ENCODE peak calls at places on chromosomes 5 and 9, in five cellular contexts. One of them, this sample, is unnamed.

GRCh38 chr5:68953885-68954617 is 139.8 kb upstream of the SLC30A5 start:
- DNase-seq in LNCaP clone FGC: no peak
- DNase-seq in breast epithelium: no peak
- DNase-seq in hippocampal formation: no peak
- DNase-seq in psoas muscle: no peak
- DNase-seq in this sample: no peak

GRCh38 chr5:57117601-57118000 is 56.3 kb upstream of the GPBP1 start:
- DNase-seq in LNCaP clone FGC: no peak
- DNase-seq in breast epithelium: no peak
- DNase-seq in hippocampal formation: no peak
- DNase-seq in psoas muscle: no peak
- DNase-seq in this sample: no peak

GRCh38 chr5:149381986-149382338 is 2.9 kb upstream of the IL17B start:
- DNase-seq in LNCaP clone FGC: peak
- DNase-seq in breast epithelium: peak
- DNase-seq in hippocampal formation: peak
- DNase-seq in psoas muscle: peak
- DNase-seq in this sample: peak

GRCh38 chr5:84197542-84197941 is 187.1 kb downstream of the EDIL3 start:
- DNase-seq in LNCaP clone FGC: no peak
- DNase-seq in breast epithelium: no peak
- DNase-seq in hippocampal formation: no peak
- DNase-seq in psoas muscle: no peak
- DNase-seq in this sample: no peak

GRCh38 chr5:171845857-171846785 is 60.5 kb downstream of the SMIM23 start:
- DNase-seq in LNCaP clone FGC: no peak
- DNase-seq in breast epithelium: no peak
- DNase-seq in hippocampal formation: no peak
- DNase-seq in psoas muscle: peak
- DNase-seq in this sample: peak

GRCh38 chr5:588406-588995 is 23.6 kb upstream of the CEP72 start:
- DNase-seq in LNCaP clone FGC: no peak
- DNase-seq in breast epithelium: no peak
- DNase-seq in hippocampal formation: no peak
- DNase-seq in psoas muscle: no peak
- DNase-seq in this sample: no peak

GRCh38 chr9:22103650-22104575 is 94.8 kb upstream of the CDKN2B start:
- DNase-seq in LNCaP clone FGC: peak
- DNase-seq in breast epithelium: no peak
- DNase-seq in hippocampal formation: no peak
- DNase-seq in psoas muscle: no peak
- DNase-seq in this sample: no peak

GRCh38 chr9:137244486-137245449 is 3.7 kb downstream of the TUBB4B start:
- DNase-seq in LNCaP clone FGC: no peak
- DNase-seq in breast epithelium: no peak
- DNase-seq in hippocampal formation: no peak
- DNase-seq in psoas muscle: no peak
- DNase-seq in this sample: no peak

GRCh38 chr9:68975644-68976043 is 38.3 kb downstream of the PRKACG start:
- DNase-seq in LNCaP clone FGC: peak
- DNase-seq in breast epithelium: no peak
- DNase-seq in hippocampal formation: no peak
- DNase-seq in psoas muscle: no peak
- DNase-seq in this sample: no peak

GRCh38 chr9:5514608-5515260 is 4.4 kb downstream of the PDCD1LG2 start:
- DNase-seq in LNCaP clone FGC: no peak
- DNase-seq in breast epithelium: no peak
- DNase-seq in hippocampal formation: no peak
- DNase-seq in psoas muscle: no peak
- DNase-seq in this sample: no peak

GRCh38 chr5:57817001-57817453 is 334.4 kb upstream of the ACTBL2 start:
- DNase-seq in LNCaP clone FGC: no peak
- DNase-seq in breast epithelium: no peak
- DNase-seq in hippocampal formation: no peak
- DNase-seq in psoas muscle: no peak
- DNase-seq in this sample: no peak

GRCh38 chr5:122183098-122183794 is 53.9 kb downstream of the ZNF474 start:
- DNase-seq in LNCaP clone FGC: no peak
- DNase-seq in breast epithelium: no peak
- DNase-seq in hippocampal formation: peak
- DNase-seq in psoas muscle: peak
- DNase-seq in this sample: no peak

GRCh38 chr5:58148366-58148765 is 311.5 kb downstream of the PLK2 start:
- DNase-seq in LNCaP clone FGC: no peak
- DNase-seq in breast epithelium: no peak
- DNase-seq in hippocampal formation: no peak
- DNase-seq in psoas muscle: no peak
- DNase-seq in this sample: no peak

GRCh38 chr9:71504636-71505035 is 263.7 kb downstream of the CEMIP2 start:
- DNase-seq in LNCaP clone FGC: no peak
- DNase-seq in breast epithelium: no peak
- DNase-seq in hippocampal formation: no peak
- DNase-seq in psoas muscle: no peak
- DNase-seq in this sample: no peak

GRCh38 chr9:114836769-114837168 is 30.9 kb upstream of the TNFSF15 start:
- DNase-seq in LNCaP clone FGC: no peak
- DNase-seq in breast epithelium: no peak
- DNase-seq in hippocampal formation: no peak
- DNase-seq in psoas muscle: no peak
- DNase-seq in this sample: no peak

GRCh38 chr5:174356536-174356935 is 311.0 kb downstream of the NSG2 start:
- DNase-seq in LNCaP clone FGC: no peak
- DNase-seq in breast epithelium: no peak
- DNase-seq in hippocampal formation: no peak
- DNase-seq in psoas muscle: no peak
- DNase-seq in this sample: no peak

GRCh38 chr9:4430492-4431261 is 59.6 kb upstream of the SLC1A1 start:
- DNase-seq in LNCaP clone FGC: no peak
- DNase-seq in breast epithelium: no peak
- DNase-seq in hippocampal formation: no peak
- DNase-seq in psoas muscle: no peak
- DNase-seq in this sample: no peak

GRCh38 chr9:123339666-123340414 is 16.2 kb upstream of the CRB2 start:
- DNase-seq in LNCaP clone FGC: no peak
- DNase-seq in breast epithelium: no peak
- DNase-seq in hippocampal formation: no peak
- DNase-seq in psoas muscle: no peak
- DNase-seq in this sample: no peak

GRCh38 chr5:95304706-95305105 is 19.8 kb upstream of the MCTP1 start:
- DNase-seq in LNCaP clone FGC: peak
- DNase-seq in breast epithelium: no peak
- DNase-seq in hippocampal formation: no peak
- DNase-seq in psoas muscle: no peak
- DNase-seq in this sample: peak

GRCh38 chr5:154077692-154078091 is 38.9 kb downstream of the MFAP3 start:
- DNase-seq in LNCaP clone FGC: no peak
- DNase-seq in breast epithelium: no peak
- DNase-seq in hippocampal formation: no peak
- DNase-seq in psoas muscle: no peak
- DNase-seq in this sample: no peak

GRCh38 chr5:107372723-107373487 is 297.8 kb downstream of the EFNA5 start:
- DNase-seq in LNCaP clone FGC: no peak
- DNase-seq in breast epithelium: no peak
- DNase-seq in hippocampal formation: no peak
- DNase-seq in psoas muscle: no peak
- DNase-seq in this sample: no peak

GRCh38 chr9:123438821-123439220 is 82.8 kb downstream of the CRB2 start:
- DNase-seq in LNCaP clone FGC: no peak
- DNase-seq in breast epithelium: peak
- DNase-seq in hippocampal formation: no peak
- DNase-seq in psoas muscle: no peak
- DNase-seq in this sample: no peak

GRCh38 chr9:131125038-131125287 is 423 bp upstream of the NUP214 start:
- DNase-seq in LNCaP clone FGC: no peak
- DNase-seq in breast epithelium: no peak
- DNase-seq in hippocampal formation: no peak
- DNase-seq in psoas muscle: no peak
- DNase-seq in this sample: no peak

GRCh38 chr9:80797841-80798688 is 891.3 kb downstream of the TLE1 start:
- DNase-seq in LNCaP clone FGC: peak
- DNase-seq in breast epithelium: no peak
- DNase-seq in hippocampal formation: peak
- DNase-seq in psoas muscle: no peak
- DNase-seq in this sample: no peak

GRCh38 chr9:135886147-135886981 is 21.0 kb downstream of the CAMSAP1 start:
- DNase-seq in LNCaP clone FGC: no peak
- DNase-seq in breast epithelium: no peak
- DNase-seq in hippocampal formation: peak
- DNase-seq in psoas muscle: no peak
- DNase-seq in this sample: no peak

GRCh38 chr9:77599492-77599891 is 48.6 kb downstream of the GNA14 start:
- DNase-seq in LNCaP clone FGC: no peak
- DNase-seq in breast epithelium: no peak
- DNase-seq in hippocampal formation: no peak
- DNase-seq in psoas muscle: no peak
- DNase-seq in this sample: no peak

GRCh38 chr5:156595132-156595787 is 254.8 kb upstream of the PPP1R2B start:
- DNase-seq in LNCaP clone FGC: no peak
- DNase-seq in breast epithelium: no peak
- DNase-seq in hippocampal formation: no peak
- DNase-seq in psoas muscle: peak
- DNase-seq in this sample: no peak

GRCh38 chr5:134070979-134071849 is 43.3 kb upstream of the TCF7 start:
- DNase-seq in LNCaP clone FGC: no peak
- DNase-seq in breast epithelium: no peak
- DNase-seq in hippocampal formation: no peak
- DNase-seq in psoas muscle: no peak
- DNase-seq in this sample: peak

GRCh38 chr9:38359297-38359653 is 33.2 kb upstream of the ALDH1B1 start:
- DNase-seq in LNCaP clone FGC: no peak
- DNase-seq in breast epithelium: no peak
- DNase-seq in hippocampal formation: no peak
- DNase-seq in psoas muscle: no peak
- DNase-seq in this sample: no peak

GRCh38 chr9:111648066-111648465 is 13.3 kb upstream of the GNG10 start:
- DNase-seq in LNCaP clone FGC: no peak
- DNase-seq in breast epithelium: no peak
- DNase-seq in hippocampal formation: no peak
- DNase-seq in psoas muscle: no peak
- DNase-seq in this sample: no peak

GRCh38 chr5:377326-377981 is 55.9 kb downstream of the AHRR start:
- DNase-seq in LNCaP clone FGC: no peak
- DNase-seq in breast epithelium: peak
- DNase-seq in hippocampal formation: no peak
- DNase-seq in psoas muscle: no peak
- DNase-seq in this sample: no peak

GRCh38 chr9:114718801-114719221 is 36.8 kb upstream of the TEX48 start:
- DNase-seq in LNCaP clone FGC: no peak
- DNase-seq in breast epithelium: no peak
- DNase-seq in hippocampal formation: no peak
- DNase-seq in psoas muscle: no peak
- DNase-seq in this sample: no peak

GRCh38 chr5:124394700-124395099 is 351.7 kb downstream of the ZNF608 start:
- DNase-seq in LNCaP clone FGC: no peak
- DNase-seq in breast epithelium: no peak
- DNase-seq in hippocampal formation: peak
- DNase-seq in psoas muscle: no peak
- DNase-seq in this sample: no peak

GRCh38 chr5:73834693-73835092 is 208.7 kb downstream of the ARHGEF28 start:
- DNase-seq in LNCaP clone FGC: no peak
- DNase-seq in breast epithelium: no peak
- DNase-seq in hippocampal formation: no peak
- DNase-seq in psoas muscle: no peak
- DNase-seq in this sample: no peak

GRCh38 chr5:132012385-132013005 is 1.0 kb upstream of the ACSL6 start:
- DNase-seq in LNCaP clone FGC: no peak
- DNase-seq in breast epithelium: peak
- DNase-seq in hippocampal formation: peak
- DNase-seq in psoas muscle: peak
- DNase-seq in this sample: peak

GRCh38 chr5:81590498-81591384 is 160.2 kb downstream of the SSBP2 start:
- DNase-seq in LNCaP clone FGC: no peak
- DNase-seq in breast epithelium: no peak
- DNase-seq in hippocampal formation: no peak
- DNase-seq in psoas muscle: no peak
- DNase-seq in this sample: no peak

This sample was measured in Caco-2.